ENCODE peak calls at places on chromosomes 4 and X, in nine cellular contexts. S, P, M, D, G, X, C, K and Y are unnamed samples.

GRCh38 chrX:115911967-115912366 is 258.6 kb upstream of the AGTR2 start:
- DNase-seq in S (no peak), P (no peak), M (no peak), D (no peak), G (no peak), X (no peak), C (no peak), K (no peak), Y (no peak)

GRCh38 chr4:75457365-75457764 is 56.8 kb downstream of the RCHY1 start:
- DNase-seq in S (no peak), P (no peak), M (no peak), D (no peak), G (no peak), X (no peak), C (no peak), K (no peak), Y (no peak)

GRCh38 chr4:15144249-15144966 is 142.1 kb downstream of the CPEB2 start:
- DNase-seq in S (no peak), P (no peak), M (no peak), D (no peak), G (no peak), X (no peak), C (no peak), K (no peak), Y (no peak)

GRCh38 chr4:112296949-112297483 is at the start of gene ALPK1:
- DNase-seq in S (no peak), P (no peak), M (no peak), D (peak; percentile 71), G (no peak), X (no peak), C (no peak), K (peak; percentile 83), Y (no peak)

GRCh38 chrX:150475466-150475865 is 93.0 kb upstream of the MTM1 start:
- DNase-seq in S (no peak), P (no peak), M (peak; percentile 15), D (no peak), G (no peak), X (no peak), C (no peak), K (no peak), Y (no peak)

GRCh38 chr4:57061395-57061794 is 48.8 kb downstream of the IGFBP7 start:
- DNase-seq in S (no peak), P (no peak), M (no peak), D (no peak), G (no peak), X (no peak), C (no peak), K (no peak), Y (no peak)

GRCh38 chrX:1853916-1854315 is 239.1 kb downstream of the ASMT start:
- DNase-seq in S (no peak), P (no peak), M (no peak), D (no peak), G (no peak), X (no peak), C (no peak), K (no peak), Y (no peak)

GRCh38 chr4:86482851-86483490 is 111.1 kb upstream of the PTPN13 start:
- DNase-seq in S (no peak), P (no peak), M (no peak), D (no peak), G (no peak), X (no peak), C (peak; percentile 89), K (no peak), Y (no peak)

GRCh38 chr4:8343051-8343966 is 73.8 kb downstream of the HTRA3 start:
- DNase-seq in S (peak; percentile 15), P (no peak), M (peak; percentile 45), D (no peak), G (no peak), X (no peak), C (no peak), K (no peak), Y (peak; percentile 32)

GRCh38 chr4:7805533-7806079 is 134.1 kb downstream of the AFAP1 start:
- DNase-seq in S (no peak), P (no peak), M (no peak), D (peak; percentile 89), G (peak; percentile 78), X (no peak), C (no peak), K (peak; percentile 95), Y (no peak)

GRCh38 chr4:133095591-133095990 is 53.5 kb upstream of the PCDH10 start:
- DNase-seq in S (no peak), P (no peak), M (no peak), D (no peak), G (no peak), X (no peak), C (no peak), K (no peak), Y (no peak)

GRCh38 chrX:38332505-38332904 is 5.2 kb upstream of the RPGR start:
- DNase-seq in S (no peak), P (no peak), M (no peak), D (no peak), G (no peak), X (peak; percentile 26), C (no peak), K (no peak), Y (no peak)

GRCh38 chrX:38327007-38327774 is at the start of gene RPGR:
- DNase-seq in S (peak; percentile 95), P (peak; percentile 86), M (peak; percentile 92), D (peak; percentile 95), G (peak; percentile 93), X (peak; percentile 60), C (peak; percentile 67), K (peak; percentile 96), Y (peak; percentile 95)

GRCh38 chrX:38326086-38326485 is 1.2 kb downstream of the RPGR start:
- DNase-seq in S (no peak), P (no peak), M (no peak), D (no peak), G (no peak), X (no peak), C (no peak), K (no peak), Y (no peak)

DNA sequence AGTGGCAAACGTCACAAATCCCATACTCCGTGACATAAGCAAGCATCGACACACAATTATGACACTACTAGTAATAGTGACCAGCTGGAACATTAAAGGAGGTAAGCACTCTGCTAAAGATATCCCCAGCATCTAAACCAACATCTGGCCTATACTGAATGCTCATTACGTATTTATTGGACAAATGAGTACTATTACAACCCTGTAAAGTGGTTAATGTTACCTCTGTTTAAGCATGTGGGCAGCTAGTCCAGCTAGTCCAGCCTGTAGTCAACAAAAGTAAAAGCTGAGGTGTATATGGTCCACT is 419 bp upstream of the RPGR start:
- DNase-seq in S (no peak), P (no peak), M (no peak), D (no peak), G (no peak), X (no peak), C (no peak), K (no peak), Y (no peak)
- TF ChIP-seq CTCF in S (no peak), P (no peak), M (no peak), D (no peak), G (no peak), X (no peak), C (no peak), K (no peak), Y (no peak)

DNA sequence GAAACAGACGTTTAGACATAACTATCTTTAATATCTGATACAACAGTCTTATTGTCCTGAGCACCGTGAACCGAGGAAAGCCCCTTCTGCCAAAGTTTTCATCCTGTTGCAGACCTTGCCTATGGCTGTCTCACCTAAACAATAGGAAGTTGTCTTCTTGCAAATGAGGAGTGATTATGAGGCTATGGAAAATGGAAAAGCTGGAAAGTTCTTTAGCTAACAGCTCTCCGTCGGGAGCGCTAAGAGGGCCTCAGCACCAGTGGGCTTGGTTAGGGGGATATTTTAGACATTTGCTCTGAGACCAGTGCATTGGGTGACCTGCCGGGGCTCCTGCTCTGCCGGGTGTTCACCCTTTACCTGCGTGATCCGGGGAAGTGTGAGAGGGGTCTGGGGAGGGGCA is 28.4 kb downstream of the TMEM131L start:
- DNase-seq in S (no peak), P (no peak), M (no peak), D (no peak), G (no peak), X (no peak), C (no peak), K (no peak), Y (no peak)
- H3K4me1 ChIP-seq in S (peaks cover 12% of the 10 kb centered on the region), P (no peaks in the 10 kb centered on the region), M (no peaks in the 10 kb centered on the region), D (peaks cover 42% of the 10 kb centered on the region), G (peaks cover 6% of the 10 kb centered on the region), X (peaks cover 34% of the 10 kb centered on the region), C (peaks cover 14% of the 10 kb centered on the region), K (peaks cover 2% of the 10 kb centered on the region), Y (peaks cover 7% of the 10 kb centered on the region)

GRCh38 chr4:184324939-184325477 is 107.3 kb upstream of the ENPP6 start:
- DNase-seq in S (no peak), P (no peak), M (no peak), D (no peak), G (no peak), X (no peak), C (no peak), K (no peak), Y (no peak)

GRCh38 chr4:184328022-184328736 is 110.5 kb upstream of the ENPP6 start:
- DNase-seq in S (no peak), P (no peak), M (no peak), D (no peak), G (no peak), X (peak; percentile 97), C (no peak), K (no peak), Y (no peak)

GRCh38 chr4:184331155-184331995 is 113.7 kb upstream of the ENPP6 start:
- DNase-seq in S (peak; percentile 65), P (peak; percentile 28), M (no peak), D (peak; percentile 88), G (peak; percentile 78), X (no peak), C (no peak), K (no peak), Y (peak; percentile 40)

GRCh38 chr4:184329235-184330007 is 111.7 kb upstream of the ENPP6 start:
- DNase-seq in S (peak; percentile 60), P (no peak), M (no peak), D (peak; percentile 28), G (no peak), X (no peak), C (no peak), K (no peak), Y (peak; percentile 27)

DNA sequence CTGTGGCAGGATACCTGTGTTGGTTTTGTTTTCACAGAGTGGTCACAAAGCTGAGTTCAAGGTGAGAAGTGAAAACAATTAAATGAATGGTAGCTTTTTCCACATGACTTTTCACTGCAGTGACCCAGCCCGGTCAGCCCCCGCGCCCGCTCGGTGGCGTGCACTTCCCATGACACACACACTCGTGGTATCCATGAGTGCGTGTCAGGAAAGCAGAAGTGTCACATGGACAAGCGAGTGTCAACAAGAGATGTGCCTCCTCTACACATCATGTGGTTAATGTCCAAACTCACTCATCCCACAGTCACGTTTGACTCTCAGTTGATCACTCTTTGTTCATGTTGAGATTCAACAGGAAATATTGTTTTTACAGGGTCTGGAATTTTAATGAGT is 112.3 kb upstream of the ENPP6 start:
- DNase-seq in S (peak; percentile 57), P (peak; percentile 45), M (no peak), D (peak; percentile 76), G (no peak), X (peak; percentile 90), C (no peak), K (no peak), Y (peak; percentile 37)
- TF ChIP-seq POLR2A in S (no peak), P (no peak), M (no peak), D (no peak), G (no peak), X (peak; percentile 53), C (no peak), K (no peak), Y (no peak)

GRCh38 chrX:17497193-17497592 is 122.2 kb downstream of the NHS start:
- DNase-seq in S (no peak), P (no peak), M (no peak), D (no peak), G (no peak), X (no peak), C (no peak), K (no peak), Y (no peak)
- TF ChIP-seq CTCF in S (no peak), P (no peak), M (no peak), D (no peak), G (no peak), X (no peak), C (no peak), K (no peak), Y (no peak)